ENCODE peak calls at places on chromosomes 16 and 17, in ten cellular contexts. R, B, D, J, U, C, X, P, Z and I are unnamed samples.

GRCh38 chr16:1745181-1745899 is 26.0 kb downstream of the NME3 start:
- DNase-seq in R (peak), B (peak), D (no peak), J (no peak), U (no peak), C (no peak), X (no peak), P (no peak), Z (no peak), I (peak)

GRCh38 chr17:64092952-64093451 is 36.9 kb downstream of the ERN1 start:
- DNase-seq in R (no peak), B (no peak), D (no peak), J (no peak), U (no peak), C (no peak), X (peak), P (no peak), Z (no peak), I (no peak)

GRCh38 chr17:16934133-16934795 is 37.7 kb downstream of the TNFRSF13B start:
- DNase-seq in R (no peak), B (no peak), D (no peak), J (no peak), U (no peak), C (no peak), X (no peak), P (no peak), Z (no peak), I (no peak)

GRCh38 chr17:39674179-39674578 is 5.9 kb downstream of the PNMT start:
- DNase-seq in R (no peak), B (no peak), D (no peak), J (no peak), U (no peak), C (no peak), X (no peak), P (no peak), Z (no peak), I (no peak)

GRCh38 chr17:2736956-2737355 is 12.5 kb downstream of the CCDC92B start:
- DNase-seq in R (no peak), B (no peak), D (peak), J (peak), U (no peak), C (no peak), X (no peak), P (no peak), Z (no peak), I (no peak)

GRCh38 chr17:69269174-69269998 is 40.8 kb upstream of the ABCA10 start:
- DNase-seq in R (peak), B (peak), D (no peak), J (no peak), U (peak), C (no peak), X (no peak), P (no peak), Z (no peak), I (peak)

GRCh38 chr17:55171634-55172328 is 93.0 kb upstream of the HLF start:
- DNase-seq in R (no peak), B (no peak), D (no peak), J (no peak), U (no peak), C (no peak), X (no peak), P (no peak), Z (no peak), I (no peak)

GRCh38 chr17:78624461-78625216 is 47.4 kb upstream of the DNAH17 start:
- DNase-seq in R (no peak), B (no peak), D (no peak), J (no peak), U (no peak), C (no peak), X (no peak), P (no peak), Z (no peak), I (no peak)

GRCh38 chr16:11630230-11631056 is 37.8 kb upstream of the SNN start:
- DNase-seq in R (no peak), B (no peak), D (no peak), J (no peak), U (no peak), C (no peak), X (no peak), P (no peak), Z (no peak), I (no peak)

GRCh38 chr16:31134625-31135534 is 647 bp downstream of the PRSS8 start:
- DNase-seq in R (no peak), B (no peak), D (peak), J (peak), U (no peak), C (no peak), X (peak), P (no peak), Z (no peak), I (no peak)

GRCh38 chr17:17484451-17484899 is 7.7 kb downstream of the MED9 start:
- DNase-seq in R (peak), B (peak), D (no peak), J (no peak), U (no peak), C (peak), X (no peak), P (no peak), Z (no peak), I (no peak)

GRCh38 chr16:81469710-81470481 is 25.3 kb downstream of the CMIP start:
- DNase-seq in R (no peak), B (no peak), D (no peak), J (no peak), U (no peak), C (no peak), X (peak), P (no peak), Z (peak), I (peak)

GRCh38 chr17:44220211-44221071 is 966 bp upstream of the UBTF start:
- DNase-seq in R (peak), B (peak), D (no peak), J (peak), U (peak), C (peak), X (no peak), P (peak), Z (peak), I (peak)

GRCh38 chr16:11187522-11187921 is 68.5 kb downstream of the SOCS1 start:
- DNase-seq in R (no peak), B (no peak), D (no peak), J (no peak), U (no peak), C (no peak), X (no peak), P (no peak), Z (no peak), I (no peak)

GRCh38 chr17:72429066-72429638 is 308.3 kb downstream of the SOX9 start:
- DNase-seq in R (no peak), B (no peak), D (no peak), J (no peak), U (no peak), C (no peak), X (no peak), P (no peak), Z (no peak), I (no peak)

GRCh38 chr17:55437165-55437605 is 15.6 kb upstream of the MMD start:
- DNase-seq in R (no peak), B (no peak), D (no peak), J (no peak), U (no peak), C (no peak), X (no peak), P (no peak), Z (no peak), I (no peak)